ENCODE peak calls at places on chromosomes 16 and 17, in nine cellular contexts. H is activated CD4-positive, alpha-beta T cell treated with anti-CD3 and anti-CD28 coated beads for 48 hours; K is foreskin keratinocyte; B is Right ventricle myocardium superior; O is hypothalamus; X is progenitor cell of endocrine pancreas; C is HL-60; R is psoas muscle; J is erythroblast. U is an unnamed sample.

GRCh38 chr17:33602981-33603380 is 309.9 kb upstream of the ASIC2 start:
- DNase-seq in C (no peak), R (no peak), J (no peak), K (no peak), X (no peak), H (no peak), B (no peak), O (no peak), U (no peak)

GRCh38 chr16:21274172-21274726 is 3.8 kb downstream of the CRYM start:
- DNase-seq in O (no peak), X (no peak), C (no peak), J (no peak), R (no peak), K (no peak), B (no peak), H (no peak), U (no peak)

GRCh38 chr17:50507871-50508572 is at the start of gene MYCBPAP:
- DNase-seq in K (no peak), H (peak), X (peak), R (peak), C (peak), B (peak), O (peak), J (peak), U (peak)

GRCh38 chr17:40915199-40915661 is 22.2 kb downstream of the KRT23 start:
- DNase-seq in C (no peak), X (no peak), K (peak), J (no peak), B (no peak), O (no peak), H (no peak), R (no peak), U (no peak)

GRCh38 chr17:32870027-32870670 is 6.8 kb downstream of the MYO1D start:
- DNase-seq in J (no peak), O (no peak), B (no peak), C (no peak), R (no peak), X (no peak), H (no peak), K (no peak), U (no peak)

GRCh38 chr17:33864758-33865229 is 390.3 kb upstream of the CCL2 start:
- DNase-seq in K (no peak), O (no peak), C (no peak), X (no peak), J (no peak), B (no peak), H (no peak), R (no peak), U (no peak)

GRCh38 chr16:89575247-89576172 is at the start of gene CPNE7:
- DNase-seq in B (no peak), X (no peak), H (no peak), R (peak), J (no peak), K (no peak), O (no peak), C (no peak), U (no peak)

GRCh38 chr17:8119575-8120519 is 1.5 kb upstream of the ALOXE3 start:
- DNase-seq in O (peak), C (peak), R (peak), K (peak), B (peak), J (peak), H (peak), X (peak), U (peak)

GRCh38 chr17:11144358-11145233 is 96.4 kb upstream of the SHISA6 start:
- DNase-seq in J (no peak), B (no peak), R (no peak), C (peak), K (peak), H (peak), X (peak), O (no peak), U (peak)

GRCh38 chr17:39621523-39622379 is 5.0 kb upstream of the PPP1R1B start:
- DNase-seq in B (peak), H (peak), R (peak), K (no peak), O (peak), C (peak), X (peak), J (peak), U (peak)

GRCh38 chr16:50809561-50809960 is 67.7 kb downstream of the CYLD start:
- DNase-seq in C (no peak), B (no peak), H (no peak), O (no peak), R (no peak), K (no peak), J (no peak), X (no peak), U (no peak)

GRCh38 chr17:56594528-56595418 is 1.3 kb downstream of the NOG start:
- DNase-seq in X (no peak), J (no peak), C (peak), O (no peak), B (no peak), H (peak), R (peak), K (peak), U (peak)

GRCh38 chr16:48629531-48629930 is 19.6 kb upstream of the N4BP1 start:
- DNase-seq in K (no peak), R (no peak), B (no peak), J (no peak), O (no peak), H (no peak), X (no peak), C (no peak), U (no peak)

GRCh38 chr17:6257339-6257738 is 177.6 kb downstream of the AIPL1 start:
- DNase-seq in J (no peak), K (no peak), X (no peak), C (no peak), H (no peak), O (no peak), R (no peak), B (no peak), U (no peak)

GRCh38 chr17:41962768-41963434 is 3.7 kb upstream of the CNP start:
- DNase-seq in J (peak), K (no peak), R (peak), O (peak), H (peak), B (peak), X (peak), C (peak), U (peak)

GRCh38 chr16:22189473-22190168 is 16.5 kb upstream of the EEF2K start:
- DNase-seq in O (no peak), J (peak), B (peak), H (peak), X (no peak), C (no peak), R (peak), K (peak), U (peak)

GRCh38 chr16:12327971-12328726 is 351.6 kb downstream of the SNX29 start:
- DNase-seq in K (no peak), O (no peak), X (no peak), J (no peak), C (no peak), R (no peak), H (no peak), B (no peak), U (no peak)

GRCh38 chr16:30068750-30069574 is 3.4 kb downstream of the ALDOA start:
- DNase-seq in O (no peak), C (peak), K (no peak), J (no peak), H (peak), B (no peak), X (no peak), R (no peak), U (no peak)

U was measured in left cardiac atrium.